ENCODE peak calls at places on chromosomes 1 and 21, in nine cellular contexts. N is hepatocyte, X is keratinocyte, P is body of pancreas, Q is right lobe of liver, H is cardiac muscle cell, T is ascending aorta, B is neural progenitor cell, Z is left ventricle myocardium inferior. M is an unnamed sample.

GRCh38 chr1:1627842-1628655 is 3.9 kb upstream of the MMP23B start:
- DNase-seq in N (peak; percentile 4), X (no peak), P (no peak), Q (peak; percentile 46), H (no peak), T (no peak), B (no peak), Z (no peak), M (no peak)

GRCh38 chr1:232594018-232594502 is 35.9 kb downstream of the SIPA1L2 start:
- DNase-seq in N (peak; percentile 58), X (no peak), P (no peak), Q (no peak), H (no peak), T (no peak), B (no peak), Z (no peak), M (no peak)

GRCh38 chr1:10939654-10940450 is 72.6 kb upstream of the TARDBP start:
- DNase-seq in N (peak; percentile 33), X (no peak), P (no peak), Q (no peak), H (no peak), T (no peak), B (no peak), Z (no peak), M (peak; percentile 30)

GRCh38 chr1:99496067-99496466 is 149.8 kb upstream of the PALMD start:
- DNase-seq in N (no peak), X (no peak), P (no peak), Q (no peak), H (no peak), T (no peak), B (no peak), Z (no peak), M (no peak)

GRCh38 chr1:169003864-169004516 is 102.5 kb upstream of the ATP1B1 start:
- DNase-seq in N (peak; percentile 32), X (no peak), P (peak; percentile 39), Q (peak; percentile 50), H (peak; percentile 33), T (no peak), B (no peak), Z (peak; percentile 26), M (no peak)

GRCh38 chr1:96474985-96475743 is 246.4 kb upstream of the PTBP2 start:
- DNase-seq in N (no peak), X (no peak), P (no peak), Q (no peak), H (no peak), T (no peak), B (no peak), Z (no peak), M (no peak)

GRCh38 chr1:20787775-20788488 is 825 bp upstream of the HP1BP3 start:
- DNase-seq in N (peak; percentile 55), X (no peak), P (peak; percentile 41), Q (no peak), H (peak; percentile 13), T (no peak), B (peak; percentile 23), Z (no peak), M (peak; percentile 51)

GRCh38 chr21:38968887-38969543 is 163.3 kb downstream of the ETS2 start:
- DNase-seq in N (no peak), X (no peak), P (no peak), Q (no peak), H (no peak), T (no peak), B (no peak), Z (no peak), M (no peak)

GRCh38 chr1:22267413-22268257 is 124.7 kb upstream of the WNT4 start:
- DNase-seq in N (no peak), X (no peak), P (no peak), Q (no peak), H (no peak), T (no peak), B (no peak), Z (no peak), M (no peak)

GRCh38 chr1:17125756-17126237 is 6.5 kb upstream of the PADI2 start:
- DNase-seq in N (peak; percentile 94), X (peak; percentile 42), P (peak; percentile 94), Q (peak; percentile 90), H (peak; percentile 93), T (peak; percentile 36), B (peak; percentile 94), Z (peak; percentile 83), M (peak; percentile 94)

GRCh38 chr1:13597166-13597565 is 13.5 kb downstream of the PDPN start:
- DNase-seq in N (no peak), X (no peak), P (no peak), Q (no peak), H (no peak), T (no peak), B (no peak), Z (no peak), M (no peak)

GRCh38 chr1:156508205-156508954 is 7.8 kb upstream of the MEF2D start:
- DNase-seq in N (no peak), X (no peak), P (peak; percentile 37), Q (no peak), H (no peak), T (peak; percentile 70), B (no peak), Z (peak; percentile 80), M (no peak)

GRCh38 chr1:240441684-240442083 is 170.3 kb downstream of the GREM2 start:
- DNase-seq in N (no peak), X (no peak), P (no peak), Q (no peak), H (no peak), T (no peak), B (no peak), Z (no peak), M (no peak)

GRCh38 chr1:205442051-205442721 is 13.7 kb downstream of the BLACAT1 start:
- DNase-seq in N (no peak), X (no peak), P (peak; percentile 53), Q (no peak), H (no peak), T (no peak), B (peak; percentile 82), Z (no peak), M (no peak)
- H3K27ac ChIP-seq in N (peak overlapping the region; percentile 76), X (peak overlapping the region; percentile 64), P (peak overlapping the region; percentile 85), Q (no peak overlapping the region), H (peak overlapping the region; percentile 72), T (no peak overlapping the region), B (no peak overlapping the region), Z (no peak overlapping the region), M (no peak overlapping the region)

GRCh38 chr1:43866201-43866600 is 67.4 kb upstream of the ARTN start:
- DNase-seq in N (no peak), X (no peak), P (no peak), Q (no peak), H (no peak), T (no peak), B (no peak), Z (no peak), M (no peak)
- H3K4me1 ChIP-seq in N (no peaks in the 10 kb centered on the region), X (peaks cover 28% of the 10 kb centered on the region), P (no peaks in the 10 kb centered on the region), Q (no peaks in the 10 kb centered on the region), H (peaks cover 38% of the 10 kb centered on the region), T (peaks cover 2% of the 10 kb centered on the region), B (no peaks in the 10 kb centered on the region), Z (peaks cover 63% of the 10 kb centered on the region), M (peaks cover 13% of the 10 kb centered on the region)

DNA sequence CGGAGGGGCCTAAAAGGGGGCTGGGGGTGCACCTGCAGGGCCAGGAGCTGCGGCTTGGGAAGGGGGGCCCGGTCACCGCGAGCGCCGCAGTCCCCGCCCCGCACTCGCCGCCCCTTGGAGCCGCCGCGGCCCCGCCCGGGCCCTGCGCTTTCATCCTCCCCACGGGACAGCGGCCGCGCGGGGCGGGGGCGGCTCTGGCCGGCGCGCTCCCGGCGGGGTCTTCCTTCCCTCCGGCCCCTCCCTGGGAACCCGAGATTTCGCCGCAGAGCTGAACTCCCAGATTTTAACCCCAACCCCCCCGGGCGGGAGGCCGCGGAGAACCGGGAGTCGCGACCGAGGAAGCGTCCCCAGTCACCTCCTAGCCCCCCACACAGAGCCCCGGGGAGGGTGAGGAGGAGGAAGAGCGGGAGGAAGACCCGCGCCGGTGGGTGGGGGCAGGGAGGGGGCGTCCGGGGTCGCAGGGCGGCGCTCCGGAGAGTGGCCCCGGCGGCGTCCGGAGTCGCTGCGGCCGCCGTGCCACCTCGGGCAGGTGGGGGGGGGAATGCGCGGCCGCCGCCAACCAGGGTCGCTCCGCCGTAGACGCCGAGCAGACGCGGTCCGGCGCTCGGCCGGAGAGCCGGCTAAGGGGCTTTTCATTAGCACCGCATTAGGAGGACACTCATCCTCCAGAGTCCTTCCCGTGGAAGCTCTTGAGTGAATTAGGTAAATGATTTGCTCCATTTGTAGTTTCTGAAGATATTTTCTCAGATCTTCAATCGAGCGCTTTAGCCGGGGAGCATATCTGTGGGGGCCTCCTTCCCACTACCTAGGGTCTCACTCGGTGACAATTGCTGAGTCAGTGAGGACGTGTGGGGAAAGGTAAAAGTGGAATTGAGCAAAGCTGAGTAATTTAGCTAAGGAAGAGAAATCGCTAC is 31.6 kb upstream of the NFIA start:
- DNase-seq in N (peak; percentile 54), X (no peak), P (peak; percentile 66), Q (peak; percentile 72), H (peak; percentile 72), T (no peak), B (peak; percentile 85), Z (peak; percentile 78), M (peak; percentile 15)
- H3K27me3 ChIP-seq in N (peaks cover 38% of the 10 kb centered on the region), X (no peaks in the 10 kb centered on the region), P (no peaks in the 10 kb centered on the region), Q (no peaks in the 10 kb centered on the region), H (peaks cover 53% of the 10 kb centered on the region), T (no peaks in the 10 kb centered on the region), B (peaks cover 53% of the 10 kb centered on the region), Z (no peaks in the 10 kb centered on the region), M (no peaks in the 10 kb centered on the region)

DNA sequence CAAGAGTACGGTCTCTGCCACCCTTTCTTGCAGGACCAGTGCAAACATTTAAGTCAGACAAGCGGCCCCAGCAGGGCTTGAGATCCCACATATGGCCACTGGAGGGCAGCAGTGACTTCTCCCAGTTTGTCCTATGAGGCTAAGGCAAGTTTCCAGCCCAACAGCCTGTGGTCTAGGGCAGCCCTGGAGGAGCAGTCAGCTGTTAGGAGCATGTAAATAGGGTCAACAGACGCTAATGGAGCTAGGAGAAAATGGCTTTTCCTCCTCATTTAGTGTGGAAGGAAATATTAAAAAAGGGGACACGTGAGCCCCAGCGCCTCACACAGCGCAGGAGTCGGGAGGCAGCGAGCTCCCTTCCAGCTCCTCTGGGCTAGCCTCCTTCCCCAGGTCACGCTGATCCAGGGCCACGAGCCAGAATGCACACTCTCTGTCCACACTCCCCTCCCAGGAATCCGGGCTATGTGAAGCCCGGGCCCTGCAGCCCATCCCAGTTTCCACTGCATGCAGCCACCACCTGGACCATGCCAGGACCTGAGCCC is 95.6 kb downstream of the LAMC2 start:
- DNase-seq in N (peak; percentile 93), X (no peak), P (peak; percentile 96), Q (peak; percentile 85), H (peak; percentile 91), T (peak; percentile 69), B (peak; percentile 89), Z (peak; percentile 92), M (peak; percentile 96)
- H3K27ac ChIP-seq in N (no peak overlapping the region), X (no peak overlapping the region), P (peak overlapping the region; percentile 79), Q (no peak overlapping the region), H (no peak overlapping the region), T (peak overlapping the region; percentile 58), B (no peak overlapping the region), Z (peak overlapping the region; percentile 95), M (no peak overlapping the region)